ENCODE peak calls at places on chromosomes 16 and 17, in seven cellular contexts. T is iPS-NIHi11; D is cardiac muscle cell; L is mesenchymal stem cell; I is epithelial cell of esophagus; X is stimulated activated CD4-positive, alpha-beta T cell treated with anti-CD3 and anti-CD28 coated beads, Interleukin-1b, Interleukin-23, amount 100 ng/mL, for 1 hour; Q is stimulated activated CD8-positive, alpha-beta memory T cell treated with anti-CD3 and anti-CD28 coated beads, Interleukin-7, amount 100 ng/mL, for 24 hours. F is an unnamed sample.
A peak's percentile ranks its signal among the peaks of the same experiment; 100 is the strongest.

GRCh38 chr16:87384162-87384999 is 805 bp upstream of the FBXO31 start:
- DNase-seq in L (no peak), I (no peak), Q (no peak), X (no peak), T (peak; percentile 48), D (peak; percentile 77), F (peak; percentile 83)

GRCh38 chr17:20988001-20988641 is 54.7 kb downstream of the USP22 start:
- DNase-seq in Q (no peak), T (no peak), D (no peak), I (no peak), X (no peak), L (no peak), F (no peak)

GRCh38 chr17:17325228-17325627 is 22.1 kb downstream of the NT5M start:
- DNase-seq in L (no peak), X (no peak), I (no peak), Q (no peak), D (no peak), T (no peak), F (peak; percentile 45)

GRCh38 chr16:51638338-51639135 is 487.5 kb upstream of the SALL1 start:
- DNase-seq in I (peak; percentile 54), Q (no peak), L (peak; percentile 35), D (no peak), T (no peak), X (no peak), F (no peak)

GRCh38 chr16:583470-583814 is 6.4 kb upstream of the RAB40C start:
- DNase-seq in Q (no peak), L (no peak), D (no peak), X (no peak), I (no peak), T (peak; percentile 74), F (no peak)

GRCh38 chr16:79307214-79307613 is 293.3 kb downstream of the MAF start:
- DNase-seq in L (no peak), I (no peak), X (no peak), Q (no peak), D (no peak), T (no peak), F (peak; percentile 65)

GRCh38 chr17:51434434-51435170 is 174.3 kb downstream of the UTP18 start:
- DNase-seq in Q (no peak), T (no peak), D (no peak), X (no peak), L (no peak), I (peak; percentile 57), F (no peak)

GRCh38 chr16:81541314-81541713 is 96.7 kb downstream of the CMIP start:
- DNase-seq in Q (no peak), X (no peak), T (no peak), I (no peak), L (no peak), D (no peak), F (no peak)

GRCh38 chr16:4846901-4847773 is at the start of the genes GLYR1 and UBN1:
- DNase-seq in T (peak; percentile 99), Q (peak; percentile 99), L (peak; percentile 97), D (peak; percentile 99), I (peak; percentile 99), X (peak; percentile 98), F (peak; percentile 100)

GRCh38 chr17:6476061-6476833 is 32.0 kb downstream of the PIMREG start:
- DNase-seq in I (peak; percentile 20), L (no peak), T (no peak), X (no peak), D (no peak), Q (no peak), F (no peak)

GRCh38 chr17:49646391-49647255 is 31.3 kb downstream of the SPOP start:
- DNase-seq in Q (peak; percentile 8), D (no peak), X (no peak), T (no peak), I (peak; percentile 81), L (peak; percentile 86), F (no peak)

GRCh38 chr17:39563476-39563875 is 44.2 kb downstream of the NEUROD2 start:
- DNase-seq in I (no peak), L (no peak), X (no peak), Q (no peak), T (peak; percentile 31), D (no peak), F (no peak)

GRCh38 chr17:12765544-12765943 is 23.8 kb upstream of the ARHGAP44 start:
- DNase-seq in D (no peak), I (peak; percentile 78), X (no peak), T (no peak), Q (no peak), L (peak; percentile 77), F (no peak)

GRCh38 chr17:42284020-42284369 is 4.3 kb upstream of the STAT5A start:
- DNase-seq in T (no peak), Q (no peak), X (no peak), L (no peak), I (no peak), D (no peak), F (peak; percentile 12)

GRCh38 chr17:27038676-27039075 is 255.2 kb upstream of the WSB1 start:
- DNase-seq in I (no peak), D (no peak), T (no peak), L (no peak), Q (no peak), X (no peak), F (no peak)

GRCh38 chr17:74900208-74900607 is 6.8 kb upstream of the FADS6 start:
- DNase-seq in T (no peak), X (no peak), D (no peak), L (no peak), I (no peak), Q (no peak), F (no peak)

GRCh38 chr17:17859909-17860760 is 23.3 kb upstream of the SREBF1 start:
- DNase-seq in L (peak; percentile 68), X (peak; percentile 37), T (peak; percentile 89), Q (no peak), I (peak; percentile 62), D (peak; percentile 72), F (no peak)

GRCh38 chr17:11651089-11651488 is 52.8 kb downstream of the DNAH9 start:
- DNase-seq in I (no peak), L (no peak), D (no peak), T (no peak), Q (no peak), X (no peak), F (no peak)

GRCh38 chr17:74372426-74372825 is 5.1 kb downstream of the GPR142 start:
- DNase-seq in Q (no peak), X (no peak), I (no peak), D (no peak), T (no peak), L (no peak), F (no peak)

GRCh38 chr16:28606291-28607115 is 3.3 kb downstream of the SULT1A1 start:
- DNase-seq in Q (no peak), I (no peak), T (no peak), D (no peak), X (no peak), L (no peak), F (peak; percentile 32)